ENCODE peak calls at places on chromosomes 3 and 15, in ten cellular contexts. One of them, this sample, is unnamed. For H3K4me1, the result is how much of the 10 kb centered on the place peaks cover.

GRCh38 chr3:136194409-136195257 is 1.5 kb downstream of the MSL2 start:
- DNase-seq in suprapubic skin: no peak
- DNase-seq in psoas muscle: no peak
- DNase-seq in kidney: no peak
- DNase-seq in astrocyte: no peak
- DNase-seq in HCT116: no peak
- DNase-seq in stomach: peak
- DNase-seq in CD8-positive, alpha-beta memory T cell: peak
- DNase-seq in PC-9: no peak
- DNase-seq in Panc1: no peak
- DNase-seq in this sample: peak

GRCh38 chr15:71201471-71201870 is 86.2 kb downstream of the THSD4 start:
- DNase-seq in suprapubic skin: no peak
- DNase-seq in psoas muscle: no peak
- DNase-seq in kidney: no peak
- DNase-seq in astrocyte: no peak
- DNase-seq in HCT116: no peak
- DNase-seq in stomach: peak
- DNase-seq in CD8-positive, alpha-beta memory T cell: no peak
- DNase-seq in PC-9: no peak
- DNase-seq in Panc1: no peak
- DNase-seq in this sample: no peak

GRCh38 chr3:115899535-115899934 is 276.2 kb downstream of the GAP43 start:
- DNase-seq in suprapubic skin: no peak
- DNase-seq in psoas muscle: no peak
- DNase-seq in kidney: no peak
- DNase-seq in astrocyte: no peak
- DNase-seq in HCT116: no peak
- DNase-seq in stomach: no peak
- DNase-seq in CD8-positive, alpha-beta memory T cell: no peak
- DNase-seq in PC-9: no peak
- DNase-seq in Panc1: no peak
- DNase-seq in this sample: no peak

GRCh38 chr15:73804421-73804820 is 51.3 kb upstream of the INSYN1 start:
- DNase-seq in suprapubic skin: no peak
- DNase-seq in psoas muscle: no peak
- DNase-seq in kidney: no peak
- DNase-seq in astrocyte: no peak
- DNase-seq in HCT116: no peak
- DNase-seq in stomach: no peak
- DNase-seq in CD8-positive, alpha-beta memory T cell: no peak
- DNase-seq in PC-9: no peak
- DNase-seq in Panc1: no peak
- DNase-seq in this sample: no peak

GRCh38 chr3:135513106-135514063 is 452.1 kb upstream of the PPP2R3A start:
- DNase-seq in suprapubic skin: no peak
- DNase-seq in psoas muscle: no peak
- DNase-seq in kidney: no peak
- DNase-seq in astrocyte: peak
- DNase-seq in HCT116: peak
- DNase-seq in stomach: no peak
- DNase-seq in CD8-positive, alpha-beta memory T cell: no peak
- DNase-seq in PC-9: peak
- DNase-seq in Panc1: no peak
- DNase-seq in this sample: no peak

GRCh38 chr3:15429080-15429479 is 1.7 kb downstream of the EAF1 start:
- DNase-seq in suprapubic skin: no peak
- DNase-seq in psoas muscle: no peak
- DNase-seq in kidney: no peak
- DNase-seq in astrocyte: no peak
- DNase-seq in HCT116: no peak
- DNase-seq in stomach: no peak
- DNase-seq in CD8-positive, alpha-beta memory T cell: no peak
- DNase-seq in PC-9: no peak
- DNase-seq in Panc1: no peak
- DNase-seq in this sample: no peak

GRCh38 chr3:152400912-152401311 is 132.2 kb downstream of the MBNL1 start:
- DNase-seq in suprapubic skin: no peak
- DNase-seq in psoas muscle: no peak
- DNase-seq in kidney: no peak
- DNase-seq in astrocyte: peak
- DNase-seq in HCT116: no peak
- DNase-seq in stomach: no peak
- DNase-seq in CD8-positive, alpha-beta memory T cell: no peak
- DNase-seq in PC-9: no peak
- DNase-seq in Panc1: no peak
- DNase-seq in this sample: no peak

GRCh38 chr3:46898321-46899150 is 21.0 kb downstream of the PTH1R start:
- DNase-seq in suprapubic skin: no peak
- DNase-seq in psoas muscle: peak
- DNase-seq in kidney: peak
- DNase-seq in astrocyte: no peak
- DNase-seq in HCT116: no peak
- DNase-seq in stomach: no peak
- DNase-seq in CD8-positive, alpha-beta memory T cell: peak
- DNase-seq in PC-9: no peak
- DNase-seq in Panc1: no peak
- DNase-seq in this sample: no peak

GRCh38 chr15:78599189-78599588 is 21.6 kb downstream of the CHRNA3 start:
- DNase-seq in suprapubic skin: no peak
- DNase-seq in psoas muscle: no peak
- DNase-seq in kidney: no peak
- DNase-seq in astrocyte: no peak
- DNase-seq in HCT116: no peak
- DNase-seq in stomach: no peak
- DNase-seq in CD8-positive, alpha-beta memory T cell: no peak
- DNase-seq in PC-9: no peak
- DNase-seq in Panc1: no peak
- DNase-seq in this sample: no peak

GRCh38 chr15:81893182-81893833 is 152.5 kb downstream of the MEX3B start:
- DNase-seq in suprapubic skin: no peak
- DNase-seq in psoas muscle: no peak
- DNase-seq in kidney: no peak
- DNase-seq in astrocyte: no peak
- DNase-seq in HCT116: no peak
- DNase-seq in stomach: no peak
- DNase-seq in CD8-positive, alpha-beta memory T cell: no peak
- DNase-seq in PC-9: no peak
- DNase-seq in Panc1: no peak
- DNase-seq in this sample: no peak

GRCh38 chr3:193559100-193559499 is 4.4 kb upstream of the ATP13A4 start:
- DNase-seq in suprapubic skin: no peak
- DNase-seq in psoas muscle: no peak
- DNase-seq in kidney: no peak
- DNase-seq in astrocyte: no peak
- DNase-seq in HCT116: no peak
- DNase-seq in stomach: no peak
- DNase-seq in CD8-positive, alpha-beta memory T cell: no peak
- DNase-seq in PC-9: no peak
- DNase-seq in Panc1: no peak
- DNase-seq in this sample: no peak

GRCh38 chr3:57030711-57031110 is 29.8 kb upstream of the SPATA12 start:
- DNase-seq in suprapubic skin: no peak
- DNase-seq in psoas muscle: no peak
- DNase-seq in kidney: no peak
- DNase-seq in astrocyte: no peak
- DNase-seq in HCT116: no peak
- DNase-seq in stomach: no peak
- DNase-seq in CD8-positive, alpha-beta memory T cell: no peak
- DNase-seq in PC-9: no peak
- DNase-seq in Panc1: no peak
- DNase-seq in this sample: no peak

GRCh38 chr3:159892171-159892791 is 96.4 kb upstream of the IL12A start:
- DNase-seq in suprapubic skin: no peak
- DNase-seq in psoas muscle: peak
- DNase-seq in kidney: no peak
- DNase-seq in astrocyte: peak
- DNase-seq in HCT116: no peak
- DNase-seq in stomach: no peak
- DNase-seq in CD8-positive, alpha-beta memory T cell: no peak
- DNase-seq in PC-9: no peak
- DNase-seq in Panc1: no peak
- DNase-seq in this sample: no peak

DNA sequence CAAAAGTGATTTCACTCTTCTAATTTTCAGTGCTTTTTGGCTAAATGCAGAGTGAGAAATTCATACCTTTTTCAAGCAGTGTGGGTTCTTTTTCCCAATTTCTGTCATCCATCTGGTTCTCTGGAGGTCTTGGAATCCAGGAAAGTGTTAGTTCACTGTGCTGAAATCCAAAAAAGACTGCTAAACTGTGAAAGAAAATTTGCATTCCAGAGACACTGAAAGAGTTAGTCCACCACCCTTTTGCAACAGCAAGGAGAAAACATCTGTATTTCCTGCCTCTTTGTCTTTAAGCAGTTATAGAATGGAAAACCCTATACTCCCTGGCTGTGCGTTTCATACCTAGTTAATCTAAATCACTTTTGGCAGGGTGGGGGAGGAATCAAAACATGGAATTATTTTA is 317.9 kb upstream of the TPRG1 start:
- DNase-seq in suprapubic skin: no peak
- DNase-seq in psoas muscle: no peak
- DNase-seq in kidney: no peak
- DNase-seq in astrocyte: peak
- DNase-seq in HCT116: no peak
- DNase-seq in stomach: no peak
- DNase-seq in CD8-positive, alpha-beta memory T cell: no peak
- DNase-seq in PC-9: no peak
- DNase-seq in Panc1: no peak
- DNase-seq in this sample: no peak
- H3K4me3 ChIP-seq in suprapubic skin: no peak
- H3K4me3 ChIP-seq in psoas muscle: no peak
- H3K4me3 ChIP-seq in kidney: no peak
- H3K4me3 ChIP-seq in astrocyte: no peak
- H3K4me3 ChIP-seq in HCT116: no peak
- H3K4me3 ChIP-seq in stomach: no peak
- H3K4me3 ChIP-seq in CD8-positive, alpha-beta memory T cell: no peak
- H3K4me3 ChIP-seq in PC-9: no peak
- H3K4me3 ChIP-seq in Panc1: no peak
- H3K4me3 ChIP-seq in this sample: no peak

GRCh38 chr3:4506559-4507009 is 13.4 kb downstream of the ITPR1 start:
- DNase-seq in suprapubic skin: no peak
- DNase-seq in psoas muscle: no peak
- DNase-seq in kidney: no peak
- DNase-seq in astrocyte: no peak
- DNase-seq in HCT116: no peak
- DNase-seq in stomach: no peak
- DNase-seq in CD8-positive, alpha-beta memory T cell: no peak
- DNase-seq in PC-9: no peak
- DNase-seq in Panc1: no peak
- DNase-seq in this sample: no peak
- H3K4me1 ChIP-seq in suprapubic skin: under half
- H3K4me1 ChIP-seq in psoas muscle: under half
- H3K4me1 ChIP-seq in kidney: under half
- H3K4me1 ChIP-seq in astrocyte: under half
- H3K4me1 ChIP-seq in HCT116: under half
- H3K4me1 ChIP-seq in stomach: under half
- H3K4me1 ChIP-seq in CD8-positive, alpha-beta memory T cell: under half
- H3K4me1 ChIP-seq in PC-9: under half
- H3K4me1 ChIP-seq in Panc1: under half
- H3K4me1 ChIP-seq in this sample: under half

GRCh38 chr3:49255686-49256085 is 21.3 kb downstream of the C3orf62 start:
- DNase-seq in suprapubic skin: no peak
- DNase-seq in psoas muscle: no peak
- DNase-seq in kidney: no peak
- DNase-seq in astrocyte: no peak
- DNase-seq in HCT116: no peak
- DNase-seq in stomach: no peak
- DNase-seq in CD8-positive, alpha-beta memory T cell: no peak
- DNase-seq in PC-9: no peak
- DNase-seq in Panc1: no peak
- DNase-seq in this sample: no peak
- H3K27ac ChIP-seq in suprapubic skin: no peak
- H3K27ac ChIP-seq in psoas muscle: no peak
- H3K27ac ChIP-seq in kidney: no peak
- H3K27ac ChIP-seq in astrocyte: no peak
- H3K27ac ChIP-seq in HCT116: peak
- H3K27ac ChIP-seq in stomach: no peak
- H3K27ac ChIP-seq in CD8-positive, alpha-beta memory T cell: no peak
- H3K27ac ChIP-seq in PC-9: no peak
- H3K27ac ChIP-seq in Panc1: no peak
- H3K27ac ChIP-seq in this sample: no peak

GRCh38 chr3:62159693-62160092 is 213.7 kb downstream of the FEZF2 start:
- DNase-seq in suprapubic skin: peak
- DNase-seq in psoas muscle: peak
- DNase-seq in kidney: peak
- DNase-seq in astrocyte: peak
- DNase-seq in HCT116: no peak
- DNase-seq in stomach: peak
- DNase-seq in CD8-positive, alpha-beta memory T cell: no peak
- DNase-seq in PC-9: no peak
- DNase-seq in Panc1: no peak
- DNase-seq in this sample: no peak
- H3K4me3 ChIP-seq in suprapubic skin: no peak
- H3K4me3 ChIP-seq in psoas muscle: peak
- H3K4me3 ChIP-seq in kidney: no peak
- H3K4me3 ChIP-seq in astrocyte: no peak
- H3K4me3 ChIP-seq in HCT116: no peak
- H3K4me3 ChIP-seq in stomach: no peak
- H3K4me3 ChIP-seq in CD8-positive, alpha-beta memory T cell: no peak
- H3K4me3 ChIP-seq in PC-9: no peak
- H3K4me3 ChIP-seq in Panc1: no peak
- H3K4me3 ChIP-seq in this sample: no peak

DNA sequence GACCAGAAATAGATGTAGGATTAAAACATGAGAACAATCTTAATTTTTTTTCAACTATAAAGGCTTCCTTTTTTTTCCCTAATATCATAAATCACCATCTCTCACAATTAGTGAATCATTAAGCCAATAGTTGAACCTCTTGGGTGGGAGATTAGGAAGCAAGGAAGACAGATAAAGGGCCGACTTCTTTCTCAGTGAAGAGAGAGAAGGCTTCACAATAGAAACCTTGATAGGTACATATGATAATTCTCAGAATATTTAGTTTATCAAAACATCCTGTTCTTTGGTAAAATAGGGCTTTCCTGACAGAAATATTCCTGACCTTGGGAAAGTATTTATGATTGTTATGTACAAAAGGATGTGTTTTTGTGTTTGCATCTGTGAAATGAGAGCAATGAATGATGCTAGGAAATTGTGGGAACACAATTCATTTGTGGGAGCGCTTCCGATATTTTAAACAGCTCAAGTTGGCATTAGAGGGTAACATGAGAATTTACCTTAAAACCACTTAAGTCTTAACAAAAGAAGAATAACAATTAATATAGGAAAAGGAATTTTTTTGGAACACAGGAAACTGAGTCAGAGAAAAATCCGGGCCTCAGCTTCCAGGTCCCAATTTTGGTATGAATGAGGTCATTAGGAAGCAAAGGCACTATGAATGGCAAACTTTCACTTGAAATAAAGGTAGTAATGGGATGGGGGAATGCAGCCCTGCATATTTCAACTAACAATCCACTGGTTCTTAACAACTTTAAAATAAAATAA is 263.2 kb upstream of the TGFBR2 start:
- DNase-seq in suprapubic skin: no peak
- DNase-seq in psoas muscle: no peak
- DNase-seq in kidney: no peak
- DNase-seq in astrocyte: no peak
- DNase-seq in HCT116: no peak
- DNase-seq in stomach: no peak
- DNase-seq in CD8-positive, alpha-beta memory T cell: no peak
- DNase-seq in PC-9: no peak
- DNase-seq in Panc1: no peak
- DNase-seq in this sample: no peak
- H3K4me1 ChIP-seq in suprapubic skin: under half
- H3K4me1 ChIP-seq in psoas muscle: under half
- H3K4me1 ChIP-seq in kidney: under half
- H3K4me1 ChIP-seq in astrocyte: under half
- H3K4me1 ChIP-seq in HCT116: half or more
- H3K4me1 ChIP-seq in stomach: under half
- H3K4me1 ChIP-seq in CD8-positive, alpha-beta memory T cell: under half
- H3K4me1 ChIP-seq in PC-9: under half
- H3K4me1 ChIP-seq in Panc1: under half
- H3K4me1 ChIP-seq in this sample: under half

GRCh38 chr3:48950051-48950450 is 31.4 kb downstream of the ARIH2 start:
- DNase-seq in suprapubic skin: no peak
- DNase-seq in psoas muscle: no peak
- DNase-seq in kidney: no peak
- DNase-seq in astrocyte: no peak
- DNase-seq in HCT116: no peak
- DNase-seq in stomach: no peak
- DNase-seq in CD8-positive, alpha-beta memory T cell: no peak
- DNase-seq in PC-9: no peak
- DNase-seq in Panc1: no peak
- DNase-seq in this sample: no peak
- H3K27ac ChIP-seq in suprapubic skin: no peak
- H3K27ac ChIP-seq in psoas muscle: peak
- H3K27ac ChIP-seq in kidney: no peak
- H3K27ac ChIP-seq in astrocyte: no peak
- H3K27ac ChIP-seq in HCT116: no peak
- H3K27ac ChIP-seq in stomach: no peak
- H3K27ac ChIP-seq in CD8-positive, alpha-beta memory T cell: no peak
- H3K27ac ChIP-seq in PC-9: peak
- H3K27ac ChIP-seq in Panc1: no peak
- H3K27ac ChIP-seq in this sample: no peak